ENCODE peak calls at places on chromosomes 16 and 17, in eight cellular contexts. C is GM10248; Y is Caco-2; L is stimulated activated CD4-positive, alpha-beta T cell treated with anti-CD3 and anti-CD28 coated beads, Interleukin-12 subunit alpha, Interleukin-12 subunit beta, amount 100 ng/mL, for 24 hours; I is activated CD4-positive, alpha-beta T cell treated with anti-CD3 and anti-CD28 coated beads, Interleukin-2, amount 10 ng/mL, durations not matched to agents 7 days and 5 days; J is H1; H is IMR-90; G is AML-193. K is an unnamed sample.

GRCh38 chr16:72384651-72385050 is 212.7 kb upstream of the PMFBP1 start:
- DNase-seq in G (no peak), J (no peak), H (no peak), I (no peak), C (no peak), Y (no peak), L (no peak), K (no peak)

GRCh38 chr17:42687707-42688275 is 5.5 kb downstream of the CNTNAP1 start:
- DNase-seq in C (no peak), I (no peak), L (no peak), Y (no peak), H (no peak), J (no peak), G (no peak), K (no peak)

GRCh38 chr17:2707721-2708584 is 3.6 kb downstream of the CLUH start:
- DNase-seq in L (no peak), G (no peak), J (peak; percentile 81), H (no peak), Y (peak; percentile 68), I (no peak), C (no peak), K (peak; percentile 52)

GRCh38 chr16:87425941-87426340 is 33.8 kb downstream of the MAP1LC3B start:
- DNase-seq in Y (no peak), G (no peak), C (no peak), L (no peak), J (no peak), H (no peak), I (no peak), K (no peak)

GRCh38 chr17:67035131-67036083 is 8.9 kb upstream of the CACNG1 start:
- DNase-seq in H (no peak), L (no peak), G (no peak), J (no peak), I (no peak), Y (no peak), C (peak; percentile 73), K (no peak)

GRCh38 chr17:71302721-71303549 is 817.9 kb upstream of the SOX9 start:
- DNase-seq in I (no peak), L (no peak), G (no peak), J (no peak), C (no peak), Y (no peak), H (no peak), K (no peak)

GRCh38 chr17:16439867-16440351 is 24.5 kb downstream of the TRPV2 start:
- DNase-seq in Y (no peak), G (no peak), J (no peak), I (peak; percentile 35), L (no peak), C (no peak), H (no peak), K (peak; percentile 52)

GRCh38 chr17:41891135-41892065 is 26.2 kb upstream of the KLHL11 start:
- DNase-seq in L (no peak), C (no peak), I (no peak), Y (no peak), G (no peak), J (no peak), H (no peak), K (peak; percentile 53)

GRCh38 chr16:71421911-71422310 is 19.9 kb downstream of the TLE7 start:
- DNase-seq in C (peak; percentile 59), I (peak; percentile 40), J (peak; percentile 77), L (peak; percentile 26), H (no peak), Y (peak; percentile 48), G (peak; percentile 23), K (peak; percentile 69)

GRCh38 chr17:9244066-9245052 is 223.0 kb downstream of the NTN1 start:
- DNase-seq in I (no peak), J (no peak), C (no peak), G (no peak), Y (no peak), H (peak; percentile 88), L (no peak), K (no peak)

GRCh38 chr17:63430223-63430622 is 15.9 kb downstream of the CYB561 start:
- DNase-seq in L (no peak), C (no peak), G (no peak), H (no peak), Y (no peak), J (no peak), I (no peak), K (no peak)

GRCh38 chr17:48636177-48637018 is 10.2 kb upstream of the HOXB9 start:
- DNase-seq in H (peak; percentile 48), I (peak; percentile 71), C (peak; percentile 82), G (peak; percentile 91), J (peak; percentile 98), L (peak; percentile 75), Y (peak; percentile 49), K (peak; percentile 81)

GRCh38 chr17:76131692-76132573 is 9.1 kb downstream of the FOXJ1 start:
- DNase-seq in Y (peak; percentile 40), H (no peak), G (no peak), J (no peak), L (no peak), C (no peak), I (no peak), K (peak; percentile 89)

GRCh38 chr16:66933776-66934137 is 445 bp downstream of the CIAO2B start:
- DNase-seq in C (no peak), L (peak; percentile 46), G (no peak), Y (no peak), J (no peak), I (peak; percentile 50), H (peak; percentile 35), K (peak; percentile 85)

K was measured in DMS53.